ENCODE peak calls at places on chromosomes 6 and 20, in five cellular contexts. C, T, O, X and Z are unnamed samples.
A peak's percentile ranks its signal among the peaks of the same experiment; 100 is the strongest.

GRCh38 chr20:59403261-59403961 is 103.0 kb downstream of the EDN3 start:
- DNase-seq in C (no peak), T (peak; percentile 20), O (peak; percentile 75), X (peak; percentile 13), Z (peak; percentile 21)

GRCh38 chr6:16286151-16286522 is 47.8 kb downstream of the GMPR start:
- DNase-seq in C (no peak), T (no peak), O (no peak), X (peak; percentile 43), Z (peak; percentile 42)

GRCh38 chr6:36839819-36840379 is 655 bp upstream of the CPNE5 start:
- DNase-seq in C (no peak), T (no peak), O (peak; percentile 80), X (no peak), Z (peak; percentile 62)

GRCh38 chr6:166515072-166515810 is 71.2 kb downstream of the RAMACL start:
- DNase-seq in C (no peak), T (no peak), O (no peak), X (no peak), Z (no peak)

GRCh38 chr6:139987091-139987490 is 612.6 kb upstream of the CITED2 start:
- DNase-seq in C (no peak), T (no peak), O (no peak), X (no peak), Z (no peak)

GRCh38 chr20:21956591-21956990 is 251.1 kb downstream of the PAX1 start:
- DNase-seq in C (no peak), T (no peak), O (no peak), X (no peak), Z (no peak)

GRCh38 chr6:16737389-16737788 is 23.9 kb downstream of the ATXN1 start:
- DNase-seq in C (no peak), T (no peak), O (no peak), X (no peak), Z (no peak)

GRCh38 chr20:52410182-52410647 is 218.6 kb upstream of the ZFP64 start:
- DNase-seq in C (no peak), T (no peak), O (no peak), X (no peak), Z (no peak)

GRCh38 chr6:127212376-127212775 is 54.3 kb upstream of the RNF146 start:
- DNase-seq in C (no peak), T (no peak), O (no peak), X (no peak), Z (no peak)

GRCh38 chr6:122715725-122716124 is 63.8 kb upstream of the FABP7 start:
- DNase-seq in C (no peak), T (no peak), O (no peak), X (no peak), Z (no peak)

GRCh38 chr6:16331328-16332174 is 93.2 kb downstream of the GMPR start:
- DNase-seq in C (no peak), T (peak; percentile 78), O (peak; percentile 79), X (no peak), Z (peak; percentile 71)

GRCh38 chr6:125558907-125559306 is 190.5 kb upstream of the HEY2 start:
- DNase-seq in C (no peak), T (no peak), O (no peak), X (no peak), Z (no peak)

GRCh38 chr6:126444874-126445273 is 105.0 kb downstream of the CENPW start:
- DNase-seq in C (no peak), T (no peak), O (no peak), X (no peak), Z (no peak)

GRCh38 chr6:100001915-100002388 is 7.9 kb upstream of the MCHR2 start:
- DNase-seq in C (no peak), T (peak; percentile 62), O (no peak), X (no peak), Z (peak; percentile 12)

GRCh38 chr6:2990179-2990931 is 9.3 kb upstream of the NQO2 start:
- DNase-seq in C (no peak), T (peak; percentile 81), O (no peak), X (no peak), Z (no peak)

GRCh38 chr20:32761417-32761830 is 761 bp upstream of the DNMT3B start:
- DNase-seq in C (no peak), T (no peak), O (no peak), X (no peak), Z (no peak)

GRCh38 chr20:32762754-32763201 is 593 bp downstream of the DNMT3B start:
- DNase-seq in C (no peak), T (no peak), O (peak; percentile 65), X (no peak), Z (no peak)

GRCh38 chr20:32761831-32762753 is at the start of gene DNMT3B:
- DNase-seq in C (peak; percentile 50), T (peak; percentile 67), O (peak; percentile 90), X (peak; percentile 82), Z (peak; percentile 82)

GRCh38 chr20:32764000-32764960 is 2.1 kb downstream of the DNMT3B start:
- DNase-seq in C (no peak), T (no peak), O (no peak), X (peak; percentile 89), Z (no peak)

DNA sequence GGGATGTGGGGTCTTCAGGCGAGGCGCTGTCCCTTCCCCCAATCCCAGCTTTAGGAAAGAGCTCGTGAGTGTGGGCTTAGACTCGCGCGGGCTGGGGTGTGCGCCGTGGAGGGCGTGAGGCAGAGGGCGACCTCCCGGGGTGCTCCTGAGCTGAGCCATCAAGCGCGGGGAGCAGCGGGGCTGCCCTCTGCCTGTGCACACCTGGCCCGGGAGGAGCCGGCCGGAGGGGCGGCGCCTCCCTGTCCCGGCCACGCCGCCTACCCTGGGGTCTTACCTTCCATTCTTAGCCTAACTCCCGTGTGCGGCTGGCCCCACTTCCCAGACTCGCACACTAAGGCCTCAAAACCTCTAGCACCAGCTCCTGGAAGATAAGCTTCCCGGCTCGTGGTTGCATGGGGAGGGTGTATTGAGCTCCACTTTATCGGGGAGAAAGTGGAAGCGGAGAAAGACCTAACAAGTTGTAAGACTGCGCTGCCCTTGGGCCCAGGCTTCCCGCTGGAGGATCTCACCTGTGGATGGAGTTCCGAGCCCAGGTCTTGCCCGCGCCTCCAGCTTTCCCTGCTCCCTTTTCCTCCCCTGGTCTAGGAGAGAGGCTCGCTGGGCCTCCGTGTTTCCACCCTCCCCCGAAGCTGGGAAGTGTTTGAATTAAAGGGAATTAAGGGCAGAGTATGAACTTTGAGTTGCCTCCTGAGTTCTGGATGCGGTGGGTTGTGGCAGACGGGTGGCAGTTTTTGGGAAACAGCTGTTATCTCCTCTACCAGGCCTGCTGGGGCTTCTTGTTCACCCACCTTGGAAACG is 1.2 kb downstream of the DNMT3B start:
- DNase-seq in C (no peak), T (no peak), O (no peak), X (no peak), Z (no peak)
- H3K27ac ChIP-seq in C (no peak overlapping the region), T (no peak overlapping the region), O (no peak overlapping the region), X (peak overlapping the region; percentile 62), Z (no peak overlapping the region)

DNA sequence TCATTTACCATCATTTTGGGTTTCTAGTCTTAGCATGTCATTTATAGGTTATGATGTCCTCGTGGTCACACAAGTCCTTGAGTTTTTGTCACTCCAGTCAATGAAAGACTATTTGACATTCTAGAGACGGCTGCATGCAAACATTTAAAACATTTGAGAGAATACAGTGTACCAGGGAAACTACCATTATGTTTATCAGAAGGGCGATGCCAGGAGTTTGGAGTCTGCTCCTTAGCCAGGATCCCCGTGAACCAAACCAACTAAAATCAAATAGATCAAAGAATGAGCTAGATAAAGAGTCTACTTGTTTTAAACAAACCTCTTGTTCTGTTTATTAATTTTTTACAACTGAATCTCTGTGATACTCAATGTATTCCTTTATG is 122.6 kb downstream of the OLIG3 start:
- DNase-seq in C (no peak), T (no peak), O (no peak), X (no peak), Z (no peak)
- H3K4me3 ChIP-seq in C (no peak overlapping the region), T (no peak overlapping the region), O (no peak overlapping the region), X (no peak overlapping the region), Z (no peak overlapping the region)

DNA sequence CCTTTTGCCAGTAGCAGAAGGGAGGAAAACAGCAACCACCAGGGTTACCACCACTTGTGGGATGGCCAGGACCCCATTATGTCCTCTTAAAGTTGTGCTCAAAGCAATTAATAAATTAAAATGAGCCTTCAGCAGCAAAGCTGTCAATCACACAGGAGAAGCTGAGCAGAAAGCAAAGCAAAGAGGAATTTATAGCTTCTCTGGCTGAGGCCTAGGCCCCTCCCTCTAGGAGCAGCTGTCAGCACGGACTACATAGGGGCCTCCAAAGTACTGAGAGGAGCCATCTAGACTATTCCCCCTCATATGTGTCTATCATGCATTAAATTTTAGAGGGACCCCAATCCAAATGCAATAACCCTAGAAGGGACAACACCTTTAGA is 6.4 kb downstream of the CCND3 start:
- DNase-seq in C (no peak), T (no peak), O (no peak), X (no peak), Z (no peak)
- H3K4me1 ChIP-seq in C (peaks cover 22% of the 10 kb centered on the region), T (peaks cover 46% of the 10 kb centered on the region), O (peaks cover 34% of the 10 kb centered on the region), X (peaks cover 15% of the 10 kb centered on the region), Z (peaks cover 45% of the 10 kb centered on the region)

DNA sequence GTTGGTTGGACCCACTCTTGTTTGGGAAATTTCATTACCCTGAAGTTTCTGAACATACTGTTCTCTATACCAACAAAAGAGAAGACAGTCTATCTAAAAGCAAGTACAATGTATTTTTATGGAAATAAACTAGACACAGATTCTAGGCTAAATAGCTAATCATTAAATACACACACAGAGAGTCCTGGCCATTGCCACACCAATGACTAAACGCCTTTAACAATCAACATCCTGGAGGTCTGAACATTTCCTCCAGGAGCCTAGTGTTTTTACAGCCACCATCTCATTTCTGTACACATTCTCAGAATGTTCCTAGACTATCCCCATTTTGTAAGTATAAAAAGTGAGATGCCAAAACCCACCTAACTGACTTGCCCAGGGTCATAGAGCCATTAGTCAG is 141.6 kb upstream of the RREB1 start:
- DNase-seq in C (no peak), T (no peak), O (no peak), X (no peak), Z (no peak)
- H3K27ac ChIP-seq in C (no peak overlapping the region), T (no peak overlapping the region), O (no peak overlapping the region), X (no peak overlapping the region), Z (no peak overlapping the region)

GRCh38 chr6:6586167-6586566 is 2.4 kb upstream of the LY86 start:
- DNase-seq in C (no peak), T (no peak), O (no peak), X (no peak), Z (no peak)
- H3K4me3 ChIP-seq in C (no peak overlapping the region), T (no peak overlapping the region), O (no peak overlapping the region), X (no peak overlapping the region), Z (no peak overlapping the region)

GRCh38 chr20:50916257-50916656 is 15.0 kb downstream of the ADNP start:
- DNase-seq in C (no peak), T (no peak), O (no peak), X (no peak), Z (no peak)
- H3K4me1 ChIP-seq in C (peaks cover 32% of the 10 kb centered on the region), T (peaks cover 86% of the 10 kb centered on the region), O (peaks cover 26% of the 10 kb centered on the region), X (peaks cover 5% of the 10 kb centered on the region), Z (peaks cover 13% of the 10 kb centered on the region)

GRCh38 chr20:39778847-39779641 is 816.9 kb downstream of the DHX35 start:
- DNase-seq in C (no peak), T (peak; percentile 37), O (no peak), X (no peak), Z (no peak)
- H3K27ac ChIP-seq in C (no peak overlapping the region), T (no peak overlapping the region), O (no peak overlapping the region), X (no peak overlapping the region), Z (no peak overlapping the region)